ENCODE peak calls at places on chromosomes 16 and 17, in six cellular contexts. One of them, this sample, is unnamed.

GRCh38 chr17:79574656-79575055 is 36.2 kb downstream of the RBFOX3 start:
- DNase-seq in IMR-90: no peak
- DNase-seq in astrocyte: no peak
- DNase-seq in mammary epithelial cell: no peak
- DNase-seq in SK-N-SH: no peak
- DNase-seq in H1: no peak
- DNase-seq in this sample: no peak

GRCh38 chr16:11586375-11586855 is 304 bp downstream of the LITAF start:
- DNase-seq in IMR-90: no peak
- DNase-seq in astrocyte: no peak
- DNase-seq in mammary epithelial cell: no peak
- DNase-seq in SK-N-SH: no peak
- DNase-seq in H1: no peak
- DNase-seq in this sample: no peak

GRCh38 chr17:30217746-30218245 is 17.7 kb downstream of the SLC6A4 start:
- DNase-seq in IMR-90: no peak
- DNase-seq in astrocyte: no peak
- DNase-seq in mammary epithelial cell: no peak
- DNase-seq in SK-N-SH: no peak
- DNase-seq in H1: no peak
- DNase-seq in this sample: no peak

GRCh38 chr17:7156342-7156940 is 22.7 kb downstream of the ASGR1 start:
- DNase-seq in IMR-90: no peak
- DNase-seq in astrocyte: no peak
- DNase-seq in mammary epithelial cell: no peak
- DNase-seq in SK-N-SH: no peak
- DNase-seq in H1: no peak
- DNase-seq in this sample: no peak

GRCh38 chr17:68759343-68760140 is 158.4 kb upstream of the FAM20A start:
- DNase-seq in IMR-90: peak; percentile 93
- DNase-seq in astrocyte: peak; percentile 78
- DNase-seq in mammary epithelial cell: peak; percentile 82
- DNase-seq in SK-N-SH: peak; percentile 85
- DNase-seq in H1: peak; percentile 84
- DNase-seq in this sample: peak; percentile 98

GRCh38 chr17:2282297-2282873 is 21.2 kb downstream of the SMG6 start:
- DNase-seq in IMR-90: peak; percentile 91
- DNase-seq in astrocyte: peak; percentile 56
- DNase-seq in mammary epithelial cell: peak; percentile 46
- DNase-seq in SK-N-SH: peak; percentile 61
- DNase-seq in H1: no peak
- DNase-seq in this sample: peak; percentile 43

GRCh38 chr17:19237389-19238166 is 412 bp downstream of the EPN2 start:
- DNase-seq in IMR-90: no peak
- DNase-seq in astrocyte: no peak
- DNase-seq in mammary epithelial cell: peak; percentile 26
- DNase-seq in SK-N-SH: peak; percentile 78
- DNase-seq in H1: no peak
- DNase-seq in this sample: no peak

GRCh38 chr17:71055128-71055527 is 885.8 kb downstream of the KCNJ2 start:
- DNase-seq in IMR-90: peak; percentile 75
- DNase-seq in astrocyte: peak; percentile 92
- DNase-seq in mammary epithelial cell: peak; percentile 44
- DNase-seq in SK-N-SH: no peak
- DNase-seq in H1: no peak
- DNase-seq in this sample: no peak

GRCh38 chr16:12210925-12211869 is 234.7 kb downstream of the SNX29 start:
- DNase-seq in IMR-90: no peak
- DNase-seq in astrocyte: no peak
- DNase-seq in mammary epithelial cell: no peak
- DNase-seq in SK-N-SH: no peak
- DNase-seq in H1: no peak
- DNase-seq in this sample: no peak

GRCh38 chr16:6428861-6429260 is 903.8 kb upstream of the RBFOX1 start:
- DNase-seq in IMR-90: no peak
- DNase-seq in astrocyte: no peak
- DNase-seq in mammary epithelial cell: no peak
- DNase-seq in SK-N-SH: no peak
- DNase-seq in H1: no peak
- DNase-seq in this sample: no peak

GRCh38 chr17:9408381-9408780 is 167.2 kb downstream of the STX8 start:
- DNase-seq in IMR-90: peak; percentile 75
- DNase-seq in astrocyte: peak; percentile 93
- DNase-seq in mammary epithelial cell: peak; percentile 65
- DNase-seq in SK-N-SH: no peak
- DNase-seq in H1: no peak
- DNase-seq in this sample: peak; percentile 5

GRCh38 chr16:11138769-11139623 is 117.0 kb downstream of the SOCS1 start:
- DNase-seq in IMR-90: peak; percentile 44
- DNase-seq in astrocyte: no peak
- DNase-seq in mammary epithelial cell: no peak
- DNase-seq in SK-N-SH: no peak
- DNase-seq in H1: no peak
- DNase-seq in this sample: peak; percentile 27

GRCh38 chr16:84467256-84467655 is 37.2 kb downstream of the MEAK7 start:
- DNase-seq in IMR-90: no peak
- DNase-seq in astrocyte: no peak
- DNase-seq in mammary epithelial cell: peak; percentile 83
- DNase-seq in SK-N-SH: no peak
- DNase-seq in H1: no peak
- DNase-seq in this sample: no peak

GRCh38 chr17:29504711-29505110 is 62.1 kb downstream of the ABHD15 start:
- DNase-seq in IMR-90: peak; percentile 12
- DNase-seq in astrocyte: no peak
- DNase-seq in mammary epithelial cell: no peak
- DNase-seq in SK-N-SH: no peak
- DNase-seq in H1: no peak
- DNase-seq in this sample: no peak

GRCh38 chr16:56041556-56042140 is 149.6 kb upstream of the GNAO1 start:
- DNase-seq in IMR-90: no peak
- DNase-seq in astrocyte: no peak
- DNase-seq in mammary epithelial cell: peak; percentile 36
- DNase-seq in SK-N-SH: peak; percentile 58
- DNase-seq in H1: peak; percentile 31
- DNase-seq in this sample: peak; percentile 60

GRCh38 chr16:75273054-75273925 is 21.9 kb upstream of the BCAR1 start:
- DNase-seq in IMR-90: peak; percentile 72
- DNase-seq in astrocyte: peak; percentile 55
- DNase-seq in mammary epithelial cell: peak; percentile 66
- DNase-seq in SK-N-SH: no peak
- DNase-seq in H1: no peak
- DNase-seq in this sample: peak; percentile 31

GRCh38 chr17:82582208-82582607 is 62.7 kb downstream of the FOXK2 start:
- DNase-seq in IMR-90: peak; percentile 59
- DNase-seq in astrocyte: no peak
- DNase-seq in mammary epithelial cell: no peak
- DNase-seq in SK-N-SH: no peak
- DNase-seq in H1: no peak
- DNase-seq in this sample: no peak

GRCh38 chr17:61216066-61216465 is 183.6 kb upstream of the TBX2 start:
- DNase-seq in IMR-90: no peak
- DNase-seq in astrocyte: no peak
- DNase-seq in mammary epithelial cell: no peak
- DNase-seq in SK-N-SH: no peak
- DNase-seq in H1: no peak
- DNase-seq in this sample: no peak

GRCh38 chr17:82458885-82459424 is 414 bp downstream of the NARF start:
- DNase-seq in IMR-90: peak; percentile 19
- DNase-seq in astrocyte: peak; percentile 16
- DNase-seq in mammary epithelial cell: peak; percentile 11
- DNase-seq in SK-N-SH: peak; percentile 76
- DNase-seq in H1: no peak
- DNase-seq in this sample: no peak

GRCh38 chr17:6901086-6901485 is 69.6 kb upstream of the TEKT1 start:
- DNase-seq in IMR-90: no peak
- DNase-seq in astrocyte: no peak
- DNase-seq in mammary epithelial cell: no peak
- DNase-seq in SK-N-SH: no peak
- DNase-seq in H1: no peak
- DNase-seq in this sample: peak; percentile 75

GRCh38 chr16:378821-379182 is 3.0 kb downstream of the PGAP6 start:
- DNase-seq in IMR-90: no peak
- DNase-seq in astrocyte: no peak
- DNase-seq in mammary epithelial cell: no peak
- DNase-seq in SK-N-SH: no peak
- DNase-seq in H1: no peak
- DNase-seq in this sample: no peak

DNA sequence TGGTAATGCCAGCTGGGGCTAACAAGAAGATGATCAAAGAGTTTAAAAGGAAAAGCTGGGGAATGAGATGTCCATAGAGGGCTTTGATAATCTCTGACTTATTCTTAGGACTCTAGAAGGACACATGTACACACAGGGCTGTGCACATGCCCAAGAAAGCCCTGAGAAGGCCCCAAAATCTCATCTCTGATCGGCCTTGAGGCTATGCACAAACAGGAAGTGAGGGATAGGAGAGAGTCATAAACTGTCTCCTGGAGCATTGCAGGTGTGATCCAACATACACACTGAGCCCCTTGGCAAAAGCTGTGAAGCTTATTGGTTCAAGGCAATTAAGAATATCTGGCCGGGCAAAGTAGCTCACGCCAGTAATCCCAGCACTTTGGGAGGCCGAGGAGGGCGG is 17.2 kb upstream of the RABEP1 start:
- DNase-seq in IMR-90: no peak
- DNase-seq in astrocyte: no peak
- DNase-seq in mammary epithelial cell: no peak
- DNase-seq in SK-N-SH: no peak
- DNase-seq in H1: no peak
- DNase-seq in this sample: peak; percentile 24
- H3K4me3 ChIP-seq in IMR-90: no peak overlapping the region
- H3K4me3 ChIP-seq in astrocyte: no peak overlapping the region
- H3K4me3 ChIP-seq in mammary epithelial cell: no peak overlapping the region
- H3K4me3 ChIP-seq in SK-N-SH: no peak overlapping the region
- H3K4me3 ChIP-seq in H1: no peak overlapping the region
- H3K4me3 ChIP-seq in this sample: no peak overlapping the region

GRCh38 chr17:38550661-38551060 is 55.1 kb downstream of the SRCIN1 start:
- DNase-seq in IMR-90: peak; percentile 54
- DNase-seq in astrocyte: peak; percentile 78
- DNase-seq in mammary epithelial cell: peak; percentile 94
- DNase-seq in SK-N-SH: no peak
- DNase-seq in H1: no peak
- DNase-seq in this sample: peak; percentile 42
- H2AFZ ChIP-seq in IMR-90: peak overlapping the region; percentile 26
- H2AFZ ChIP-seq in astrocyte: no peak overlapping the region
- H2AFZ ChIP-seq in mammary epithelial cell: peak overlapping the region; percentile 75
- H2AFZ ChIP-seq in SK-N-SH: no peak overlapping the region
- H2AFZ ChIP-seq in H1: no peak overlapping the region
- H2AFZ ChIP-seq in this sample: no peak overlapping the region

GRCh38 chr16:58249388-58249779 is 45.4 kb downstream of the PRSS54 start:
- DNase-seq in IMR-90: no peak
- DNase-seq in astrocyte: no peak
- DNase-seq in mammary epithelial cell: no peak
- DNase-seq in SK-N-SH: no peak
- DNase-seq in H1: no peak
- DNase-seq in this sample: no peak

DNA sequence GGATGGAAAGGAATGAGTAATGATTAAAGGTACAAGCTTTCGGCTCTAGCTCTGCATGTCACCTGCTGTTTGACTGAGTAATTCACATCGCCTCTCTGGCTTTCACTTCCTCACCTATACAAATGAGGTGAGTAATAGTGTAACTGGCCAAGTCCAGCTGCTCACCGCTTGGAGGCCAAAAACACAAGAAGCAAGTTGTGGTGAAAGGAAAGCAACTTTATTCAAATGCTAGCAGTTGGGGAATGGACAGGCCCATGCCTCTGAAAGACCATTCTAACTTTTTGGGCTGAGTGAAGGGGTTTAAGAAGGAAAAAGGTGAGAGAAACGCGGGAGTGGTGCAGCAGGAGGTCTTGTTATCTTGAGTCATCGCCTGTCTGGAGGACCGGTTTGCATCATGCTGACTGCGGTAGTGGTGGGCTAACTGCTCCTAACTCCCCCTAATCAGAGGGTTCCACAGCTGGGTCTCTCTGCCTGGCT is 45.7 kb upstream of the CSNK2A2 start:
- DNase-seq in IMR-90: no peak
- DNase-seq in astrocyte: no peak
- DNase-seq in mammary epithelial cell: peak; percentile 79
- DNase-seq in SK-N-SH: no peak
- DNase-seq in H1: no peak
- DNase-seq in this sample: peak; percentile 49
- H3K4me3 ChIP-seq in IMR-90: no peak overlapping the region
- H3K4me3 ChIP-seq in astrocyte: no peak overlapping the region
- H3K4me3 ChIP-seq in mammary epithelial cell: no peak overlapping the region
- H3K4me3 ChIP-seq in SK-N-SH: no peak overlapping the region
- H3K4me3 ChIP-seq in H1: no peak overlapping the region
- H3K4me3 ChIP-seq in this sample: no peak overlapping the region

GRCh38 chr17:77887110-77887463 is 71.4 kb upstream of the TNRC6C start:
- DNase-seq in IMR-90: no peak
- DNase-seq in astrocyte: no peak
- DNase-seq in mammary epithelial cell: no peak
- DNase-seq in SK-N-SH: no peak
- DNase-seq in H1: no peak
- DNase-seq in this sample: no peak

GRCh38 chr17:77889135-77889505 is 69.4 kb upstream of the TNRC6C start:
- DNase-seq in IMR-90: no peak
- DNase-seq in astrocyte: no peak
- DNase-seq in mammary epithelial cell: no peak
- DNase-seq in SK-N-SH: no peak
- DNase-seq in H1: no peak
- DNase-seq in this sample: no peak

GRCh38 chr17:77887464-77888241 is 70.8 kb upstream of the TNRC6C start:
- DNase-seq in IMR-90: peak; percentile 76
- DNase-seq in astrocyte: peak; percentile 80
- DNase-seq in mammary epithelial cell: peak; percentile 24
- DNase-seq in SK-N-SH: no peak
- DNase-seq in H1: no peak
- DNase-seq in this sample: peak; percentile 59

GRCh38 chr17:77889866-77890760 is 68.4 kb upstream of the TNRC6C start:
- DNase-seq in IMR-90: no peak
- DNase-seq in astrocyte: no peak
- DNase-seq in mammary epithelial cell: no peak
- DNase-seq in SK-N-SH: no peak
- DNase-seq in H1: no peak
- DNase-seq in this sample: no peak

DNA sequence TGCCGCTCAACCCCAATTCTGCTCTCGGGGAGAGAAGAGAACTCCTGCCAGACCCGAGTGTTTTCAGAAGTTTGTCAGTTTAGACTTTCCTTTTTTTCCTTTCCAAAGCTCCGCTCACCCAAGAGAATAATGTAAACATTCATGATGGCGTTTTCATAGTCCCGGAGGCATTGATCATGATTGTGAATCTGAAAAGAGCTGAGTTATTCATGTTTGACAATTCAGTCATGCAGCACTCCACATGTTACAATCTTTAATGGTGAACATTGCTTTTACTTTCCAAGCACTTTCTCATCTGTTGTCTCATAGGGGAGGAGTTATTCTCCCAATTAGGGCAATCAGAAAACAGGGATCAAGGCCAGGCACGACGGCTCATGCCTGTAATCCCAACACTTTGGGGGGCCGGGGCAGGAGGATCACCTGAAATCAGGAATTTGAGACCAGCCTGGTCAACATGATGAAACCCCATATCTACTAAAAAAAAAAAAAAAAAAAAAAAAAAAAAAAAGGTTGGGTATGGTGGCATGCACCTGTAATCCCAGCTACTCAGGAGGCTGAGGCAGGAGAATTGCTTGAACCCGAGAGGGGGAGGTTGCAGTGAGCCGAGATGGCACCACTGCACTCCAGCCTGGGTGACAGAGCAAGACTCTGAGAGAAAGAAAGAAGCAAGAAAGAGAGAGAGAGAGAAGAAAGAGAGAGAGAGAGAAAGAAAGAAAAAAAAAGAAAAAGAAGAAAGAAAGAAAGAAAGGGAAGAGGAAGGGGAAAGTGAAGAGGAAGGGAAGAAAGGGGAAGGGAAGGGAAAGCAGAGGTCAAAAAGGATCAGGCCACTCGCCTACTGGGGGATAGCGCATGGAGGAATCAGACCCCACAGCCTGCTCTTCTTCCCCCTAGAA is 70.0 kb upstream of the TNRC6C start:
- DNase-seq in IMR-90: peak; percentile 4
- DNase-seq in astrocyte: peak; percentile 6
- DNase-seq in mammary epithelial cell: no peak
- DNase-seq in SK-N-SH: no peak
- DNase-seq in H1: no peak
- DNase-seq in this sample: no peak
- H2AFZ ChIP-seq in IMR-90: peak overlapping the region; percentile 92
- H2AFZ ChIP-seq in astrocyte: peak overlapping the region; percentile 88
- H2AFZ ChIP-seq in mammary epithelial cell: peak overlapping the region; percentile 76
- H2AFZ ChIP-seq in SK-N-SH: no peak overlapping the region
- H2AFZ ChIP-seq in H1: no peak overlapping the region
- H2AFZ ChIP-seq in this sample: no peak overlapping the region